ENCODE peak calls at places on chromosomes 5 and 9, in five cellular contexts. D is IMR-90, J is neural progenitor cell, H is AG10803, E is cardiac fibroblast. Z is an unnamed sample.
A peak's percentile ranks its signal among the peaks of the same experiment; 100 is the strongest.

GRCh38 chr9:94139672-94140417 is 55.6 kb downstream of the PTPDC1 start:
- DNase-seq in D (peak; percentile 96), J (no peak), H (peak; percentile 99), E (peak; percentile 98), Z (no peak)

GRCh38 chr9:130138791-130139190 is 33.4 kb upstream of the NCS1 start:
- DNase-seq in D (peak; percentile 97), J (no peak), H (peak; percentile 95), E (peak; percentile 97), Z (peak; percentile 42)

GRCh38 chr9:84397822-84398221 is 57.3 kb upstream of the SLC28A3 start:
- DNase-seq in D (peak; percentile 62), J (peak; percentile 13), H (peak; percentile 78), E (peak; percentile 55), Z (no peak)

GRCh38 chr5:172145870-172146747 is 41.9 kb downstream of the STK10 start:
- DNase-seq in D (no peak), J (no peak), H (no peak), E (no peak), Z (no peak)

GRCh38 chr5:131693894-131694293 is 58.9 kb upstream of the RAPGEF6 start:
- DNase-seq in D (no peak), J (no peak), H (no peak), E (no peak), Z (no peak)

GRCh38 chr9:134536101-134536900 is 105.3 kb upstream of the COL5A1 start:
- DNase-seq in D (peak; percentile 87), J (no peak), H (peak; percentile 83), E (peak; percentile 68), Z (no peak)

GRCh38 chr9:97759611-97760288 is 62.6 kb upstream of the XPA start:
- DNase-seq in D (no peak), J (no peak), H (peak; percentile 22), E (no peak), Z (no peak)

GRCh38 chr5:62621280-62621679 is 42.7 kb downstream of the LRRC70 start:
- DNase-seq in D (no peak), J (peak; percentile 81), H (no peak), E (no peak), Z (no peak)

GRCh38 chr5:95406426-95407093 is 15.4 kb downstream of the FAM81B start:
- DNase-seq in D (no peak), J (no peak), H (no peak), E (peak; percentile 35), Z (no peak)

GRCh38 chr5:140785905-140786686 is at the start of gene PCDHA1:
- DNase-seq in D (no peak), J (no peak), H (no peak), E (no peak), Z (no peak)

GRCh38 chr9:137302176-137303030 is at the start of gene NRARP:
- DNase-seq in D (peak; percentile 64), J (peak; percentile 94), H (peak; percentile 55), E (peak; percentile 84), Z (peak; percentile 56)

GRCh38 chr9:127178646-127179632 is 56.5 kb upstream of the ANGPTL2 start:
- DNase-seq in D (no peak), J (peak; percentile 31), H (peak; percentile 49), E (no peak), Z (no peak)

GRCh38 chr5:103582364-103582763 is 19.8 kb upstream of the NUDT12 start:
- DNase-seq in D (peak; percentile 50), J (peak; percentile 72), H (peak; percentile 43), E (peak; percentile 66), Z (peak; percentile 30)

GRCh38 chr5:35141739-35142138 is 88.5 kb downstream of the PRLR start:
- DNase-seq in D (no peak), J (no peak), H (no peak), E (no peak), Z (no peak)

GRCh38 chr5:159422371-159422770 is 92.1 kb upstream of the IL12B start:
- DNase-seq in D (peak; percentile 18), J (no peak), H (peak; percentile 32), E (peak; percentile 13), Z (no peak)

GRCh38 chr9:88571417-88571816 is 36.4 kb downstream of the NXNL2 start:
- DNase-seq in D (no peak), J (no peak), H (peak; percentile 24), E (no peak), Z (no peak)

GRCh38 chr9:107486674-107487520 is 2.7 kb downstream of the KLF4 start:
- DNase-seq in D (no peak), J (no peak), H (no peak), E (no peak), Z (no peak)

GRCh38 chr9:86990276-86990675 is 43.0 kb upstream of the GAS1 start:
- DNase-seq in D (no peak), J (no peak), H (no peak), E (peak; percentile 86), Z (no peak)

GRCh38 chr9:122197334-122197872 is 31.4 kb downstream of the LHX6 start:
- DNase-seq in D (no peak), J (no peak), H (no peak), E (no peak), Z (no peak)

GRCh38 chr5:88677502-88677901 is 205.5 kb downstream of the MEF2C start:
- DNase-seq in D (no peak), J (no peak), H (no peak), E (no peak), Z (no peak)

GRCh38 chr5:39024884-39025283 is 49.3 kb downstream of the RICTOR start:
- DNase-seq in D (peak; percentile 54), J (no peak), H (peak; percentile 11), E (no peak), Z (no peak)

GRCh38 chr5:32771037-32771436 is 59.9 kb downstream of the NPR3 start:
- DNase-seq in D (no peak), J (no peak), H (no peak), E (no peak), Z (no peak)

GRCh38 chr9:100375677-100376076 is 22.9 kb upstream of the TEX10 start:
- DNase-seq in D (no peak), J (no peak), H (no peak), E (no peak), Z (no peak)

GRCh38 chr5:36152324-36153298 is 700 bp downstream of the SKP2 start:
- DNase-seq in D (peak; percentile 27), J (peak; percentile 34), H (peak; percentile 52), E (peak; percentile 27), Z (no peak)

GRCh38 chr5:39015743-39016586 is 58.2 kb downstream of the RICTOR start:
- DNase-seq in D (peak; percentile 90), J (no peak), H (peak; percentile 73), E (peak; percentile 56), Z (no peak)

GRCh38 chr9:35996358-35996970 is 38.5 kb upstream of the OR2S2 start:
- DNase-seq in D (peak; percentile 16), J (no peak), H (peak; percentile 61), E (peak; percentile 44), Z (no peak)

GRCh38 chr5:41891066-41891707 is 13.0 kb upstream of the RIMOC1 start:
- DNase-seq in D (no peak), J (no peak), H (no peak), E (no peak), Z (no peak)

GRCh38 chr5:41893074-41893851 is 10.9 kb upstream of the RIMOC1 start:
- DNase-seq in D (no peak), J (no peak), H (no peak), E (no peak), Z (no peak)

GRCh38 chr5:41896230-41896629 is 7.9 kb upstream of the RIMOC1 start:
- DNase-seq in D (no peak), J (no peak), H (no peak), E (no peak), Z (no peak)
- H3K4me3 ChIP-seq in D (no peak overlapping the region), J (no peak overlapping the region), H (no peak overlapping the region), E (no peak overlapping the region), Z (no peak overlapping the region)

GRCh38 chr5:150789431-150789830 is 10.9 kb downstream of the SMIM3 start:
- DNase-seq in D (no peak), J (peak; percentile 25), H (no peak), E (no peak), Z (no peak)
- H3K4me3 ChIP-seq in D (no peak overlapping the region), J (no peak overlapping the region), H (no peak overlapping the region), E (peak overlapping the region; percentile 3), Z (peak overlapping the region; percentile 26)

DNA sequence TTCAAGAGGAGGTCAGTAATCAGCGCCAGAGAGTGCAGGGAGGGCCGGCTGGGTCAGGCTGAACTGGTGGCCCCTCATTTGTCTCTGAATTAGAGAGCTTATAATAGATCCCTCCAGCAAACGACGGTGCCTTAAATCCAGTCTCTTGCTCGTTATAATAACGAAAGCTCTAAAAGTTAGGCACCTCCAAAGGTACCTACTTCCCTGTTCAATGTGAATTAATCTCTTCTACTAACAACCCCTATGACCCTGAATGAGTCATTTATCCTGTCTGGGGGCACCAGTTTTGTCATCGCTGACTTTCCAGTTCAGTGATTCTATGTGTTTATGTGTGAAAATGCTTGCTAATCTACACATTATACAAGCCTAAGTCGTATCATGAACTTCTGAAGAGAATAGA is 2.3 kb upstream of the ZSWIM6 start:
- DNase-seq in D (peak; percentile 67), J (peak; percentile 49), H (no peak), E (no peak), Z (no peak)
- H3K4me3 ChIP-seq in D (peak overlapping the region; percentile 20), J (peak overlapping the region; percentile 90), H (peak overlapping the region; percentile 83), E (peak overlapping the region; percentile 83), Z (no peak overlapping the region)

DNA sequence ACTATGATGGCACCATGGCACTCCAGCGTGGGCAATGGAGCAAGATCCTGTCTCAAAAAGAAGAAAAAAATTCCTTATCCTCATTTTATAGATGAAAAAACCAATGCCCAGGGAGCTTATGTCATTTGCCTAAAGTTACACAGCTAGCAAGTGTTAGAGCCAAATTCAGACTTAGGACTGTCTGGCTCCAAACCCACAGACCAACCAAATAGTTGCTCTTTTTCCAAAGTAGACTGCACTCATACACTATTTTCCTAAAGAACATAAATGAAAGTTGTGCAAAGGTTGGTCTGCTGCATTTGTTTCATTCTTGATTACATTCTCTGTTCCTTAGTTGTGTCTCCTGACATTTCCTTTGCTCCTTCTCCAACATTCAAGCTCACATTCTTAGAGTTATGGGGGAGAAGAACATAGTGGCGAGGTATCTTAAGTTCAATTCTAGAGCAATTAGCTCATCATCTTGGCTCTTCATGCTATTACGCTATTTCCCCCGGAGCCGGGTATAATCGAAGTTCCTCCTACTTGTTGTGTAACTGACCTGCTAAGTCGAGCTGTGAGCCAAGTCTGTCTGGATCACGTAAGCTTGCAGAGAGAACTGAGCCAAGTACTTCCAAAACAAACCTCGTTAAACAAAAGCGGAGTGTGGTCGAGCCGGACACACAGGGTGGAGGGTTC is 138.3 kb downstream of the RFK start:
- DNase-seq in D (peak; percentile 98), J (no peak), H (peak; percentile 95), E (peak; percentile 98), Z (no peak)
- H3K4me3 ChIP-seq in D (peak overlapping the region; percentile 21), J (no peak overlapping the region), H (peak overlapping the region; percentile 15), E (peak overlapping the region; percentile 33), Z (no peak overlapping the region)

DNA sequence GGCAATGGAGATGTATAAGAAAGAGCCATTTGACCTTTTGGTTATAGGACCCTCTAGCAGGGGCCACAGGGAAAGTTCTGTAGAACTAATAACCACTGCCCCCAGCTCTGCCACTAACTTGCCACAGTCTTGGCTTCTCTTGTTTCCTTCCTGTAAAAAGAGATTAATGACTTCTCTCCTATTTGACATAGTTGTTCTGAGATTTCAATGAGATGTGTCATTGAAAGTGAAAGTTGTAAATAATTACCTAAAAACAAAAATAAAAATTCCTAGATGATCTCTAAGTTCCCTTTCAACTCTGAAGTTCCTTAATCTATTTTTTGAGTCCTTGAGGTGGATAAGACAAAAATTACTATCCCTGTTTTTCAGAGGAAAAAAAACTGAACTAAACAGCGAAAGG is 1.4 kb upstream of the KIF12 start:
- DNase-seq in D (no peak), J (no peak), H (no peak), E (no peak), Z (no peak)
- H3K4me3 ChIP-seq in D (no peak overlapping the region), J (no peak overlapping the region), H (no peak overlapping the region), E (no peak overlapping the region), Z (no peak overlapping the region)